ENCODE peak calls at places on chromosomes 12 and 14, in six cellular contexts. J, Z, O, Q, T and H are unnamed samples.

GRCh38 chr12:89349814-89350213 is 2.5 kb downstream of the DUSP6 start:
- DNase-seq in J (peak; percentile 80), Z (peak; percentile 27), O (no peak), Q (no peak), T (no peak), H (no peak)

GRCh38 chr12:68977335-68977734 is 44.4 kb upstream of the CPM start:
- DNase-seq in J (no peak), Z (no peak), O (no peak), Q (no peak), T (no peak), H (no peak)

GRCh38 chr12:91178139-91178561 is 4.5 kb downstream of the DCN start:
- DNase-seq in J (peak; percentile 73), Z (no peak), O (no peak), Q (no peak), T (no peak), H (no peak)

GRCh38 chr14:51328089-51328941 is 88.3 kb downstream of the TMX1 start:
- DNase-seq in J (peak; percentile 80), Z (no peak), O (peak; percentile 29), Q (no peak), T (peak; percentile 22), H (no peak)

GRCh38 chr12:19759229-19759628 is 319.9 kb downstream of the AEBP2 start:
- DNase-seq in J (peak; percentile 76), Z (no peak), O (peak; percentile 34), Q (no peak), T (no peak), H (no peak)

GRCh38 chr14:49497725-49498348 is 88.3 kb downstream of the RPS29 start:
- DNase-seq in J (peak; percentile 87), Z (peak; percentile 12), O (peak; percentile 37), Q (no peak), T (no peak), H (no peak)

GRCh38 chr12:105257321-105257728 is 21.4 kb upstream of the APPL2 start:
- DNase-seq in J (peak; percentile 62), Z (no peak), O (peak; percentile 55), Q (no peak), T (no peak), H (no peak)

GRCh38 chr14:78088941-78089340 is 81.2 kb upstream of the NRXN3 start:
- DNase-seq in J (no peak), Z (peak; percentile 21), O (no peak), Q (no peak), T (no peak), H (no peak)

GRCh38 chr12:65496617-65497016 is 218.1 kb downstream of the MSRB3 start:
- DNase-seq in J (peak; percentile 72), Z (no peak), O (no peak), Q (no peak), T (no peak), H (no peak)

GRCh38 chr14:89405712-89406111 is 11.3 kb downstream of the FOXN3 start:
- DNase-seq in J (no peak), Z (no peak), O (no peak), Q (no peak), T (no peak), H (no peak)

GRCh38 chr14:24880689-24881088 is 169.3 kb downstream of the STXBP6 start:
- DNase-seq in J (peak; percentile 37), Z (no peak), O (no peak), Q (no peak), T (no peak), H (no peak)